ENCODE peak calls at places on chromosomes 6 and 20, in five cellular contexts. P is cardiac muscle cell, L is ACHN, M is tibial artery, Y is SW 1271. V is an unnamed sample.

GRCh38 chr6:48490658-48491057 is 379.7 kb upstream of the PTCHD4 start:
- DNase-seq in P (no peak), L (no peak), M (no peak), Y (no peak), V (no peak)

GRCh38 chr20:58056021-58056591 is 172.3 kb downstream of the ANKRD60 start:
- DNase-seq in P (no peak), L (no peak), M (no peak), Y (no peak), V (no peak)

GRCh38 chr20:19860742-19861141 is 102.7 kb downstream of the RIN2 start:
- DNase-seq in P (no peak), L (peak; percentile 33), M (no peak), Y (no peak), V (no peak)

GRCh38 chr6:9896806-9897205 is 518.1 kb downstream of the TFAP2A start:
- DNase-seq in P (no peak), L (no peak), M (no peak), Y (no peak), V (no peak)

GRCh38 chr6:104699598-104700329 is 160.0 kb downstream of the HACE1 start:
- DNase-seq in P (peak; percentile 19), L (no peak), M (no peak), Y (no peak), V (no peak)

GRCh38 chr20:21707999-21708737 is 2.7 kb downstream of the PAX1 start:
- DNase-seq in P (no peak), L (no peak), M (no peak), Y (no peak), V (no peak)

GRCh38 chr20:13687827-13688226 is 49.1 kb upstream of the TASP1 start:
- DNase-seq in P (no peak), L (no peak), M (no peak), Y (no peak), V (no peak)

GRCh38 chr6:24520929-24521546 is 26.3 kb downstream of the ALDH5A1 start:
- DNase-seq in P (peak; percentile 63), L (peak; percentile 60), M (peak; percentile 39), Y (peak; percentile 53), V (peak; percentile 74)

GRCh38 chr6:116531675-116532570 is 13.6 kb downstream of the TRAPPC3L start:
- DNase-seq in P (peak; percentile 74), L (peak; percentile 62), M (peak; percentile 51), Y (peak; percentile 64), V (peak; percentile 73)

GRCh38 chr6:111813247-111814162 is 59.7 kb downstream of the FYN start:
- DNase-seq in P (no peak), L (no peak), M (no peak), Y (no peak), V (no peak)

GRCh38 chr6:36067374-36068011 is 39.9 kb downstream of the MAPK14 start:
- DNase-seq in P (peak; percentile 14), L (no peak), M (no peak), Y (no peak), V (no peak)

GRCh38 chr6:109949281-109950065 is 28.6 kb upstream of the GPR6 start:
- DNase-seq in P (no peak), L (no peak), M (no peak), Y (no peak), V (no peak)

GRCh38 chr6:126253421-126253820 is 86.5 kb upstream of the CENPW start:
- DNase-seq in P (no peak), L (no peak), M (no peak), Y (no peak), V (no peak)

GRCh38 chr6:54970337-54970736 is 123.8 kb downstream of the FAM83B start:
- DNase-seq in P (no peak), L (no peak), M (no peak), Y (no peak), V (no peak)

GRCh38 chr6:111788779-111789276 is 84.4 kb downstream of the FYN start:
- DNase-seq in P (no peak), L (no peak), M (no peak), Y (no peak), V (no peak)

GRCh38 chr6:24495516-24495847 is 713 bp downstream of the ALDH5A1 start:
- DNase-seq in P (peak; percentile 57), L (no peak), M (peak; percentile 75), Y (no peak), V (peak; percentile 41)

GRCh38 chr20:63972312-63973159 is 2.8 kb upstream of the ZNF512B start:
- DNase-seq in P (no peak), L (no peak), M (no peak), Y (no peak), V (no peak)

GRCh38 chr20:44038681-44039123 is 124.0 kb downstream of the TOX2 start:
- DNase-seq in P (no peak), L (no peak), M (no peak), Y (no peak), V (no peak)

GRCh38 chr20:18585134-18585533 is 2.7 kb upstream of the DTD1 start:
- DNase-seq in P (no peak), L (peak; percentile 95), M (no peak), Y (no peak), V (no peak)

GRCh38 chr6:2630891-2631458 is 119.7 kb downstream of the MYLK4 start:
- DNase-seq in P (no peak), L (no peak), M (no peak), Y (no peak), V (no peak)

GRCh38 chr6:62670490-62671223 is 384.6 kb upstream of the KHDRBS2 start:
- DNase-seq in P (no peak), L (no peak), M (no peak), Y (no peak), V (no peak)

GRCh38 chr20:12358006-12358654 is 440.4 kb downstream of the BTBD3 start:
- DNase-seq in P (peak; percentile 15), L (no peak), M (no peak), Y (no peak), V (no peak)

GRCh38 chr6:63636516-63636968 is 940 bp downstream of the PHF3 start:
- DNase-seq in P (peak; percentile 55), L (peak; percentile 37), M (peak; percentile 84), Y (peak; percentile 49), V (peak; percentile 50)

GRCh38 chr6:165988757-165989456 is 178.7 kb downstream of the TBXT start:
- DNase-seq in P (no peak), L (no peak), M (no peak), Y (no peak), V (no peak)

GRCh38 chr20:57256908-57257307 is 9.5 kb downstream of the BMP7 start:
- DNase-seq in P (no peak), L (no peak), M (no peak), Y (no peak), V (no peak)

GRCh38 chr6:38149526-38149925 is 330.0 kb downstream of the ZFAND3 start:
- DNase-seq in P (no peak), L (no peak), M (no peak), Y (no peak), V (no peak)

GRCh38 chr6:9496837-9497236 is 918.0 kb downstream of the TFAP2A start:
- DNase-seq in P (no peak), L (no peak), M (no peak), Y (no peak), V (no peak)

GRCh38 chr20:62826646-62827322 is 9.9 kb downstream of the COL9A3 start:
- DNase-seq in P (no peak), L (no peak), M (no peak), Y (no peak), V (no peak)

GRCh38 chr6:110814488-110815259 is 595 bp downstream of the CDK19 start:
- DNase-seq in P (peak; percentile 70), L (peak; percentile 38), M (peak; percentile 56), Y (peak; percentile 39), V (peak; percentile 62)

GRCh38 chr20:51132286-51132810 is 109.4 kb upstream of the KCNG1 start:
- DNase-seq in P (no peak), L (no peak), M (no peak), Y (no peak), V (no peak)

GRCh38 chr6:167495506-167496391 is 170.9 kb downstream of the TTLL2 start:
- DNase-seq in P (no peak), L (no peak), M (no peak), Y (no peak), V (no peak)

GRCh38 chr6:111657146-111657545 is 51.5 kb upstream of the TRAF3IP2 start:
- DNase-seq in P (no peak), L (no peak), M (no peak), Y (no peak), V (no peak)

GRCh38 chr20:36465109-36466080 is 75.9 kb upstream of the MYL9 start:
- DNase-seq in P (no peak), L (peak; percentile 76), M (peak; percentile 76), Y (peak; percentile 98), V (peak; percentile 35)

V was measured in endothelial cell.